ENCODE peak calls at places on chromosomes 12 and 14, in six cellular contexts. One of them, this sample, is unnamed.

GRCh38 chr14:103630364-103631108 is 1.5 kb downstream of the KLC1 start:
- DNase-seq in A549: no peak
- DNase-seq in endothelial cell of umbilical vein: peak
- DNase-seq in GM12878: no peak
- DNase-seq in HepG2: no peak
- DNase-seq in K562: no peak
- DNase-seq in this sample: no peak

GRCh38 chr14:29724991-29725390 is 202.7 kb downstream of the PRKD1 start:
- DNase-seq in A549: no peak
- DNase-seq in endothelial cell of umbilical vein: no peak
- DNase-seq in GM12878: no peak
- DNase-seq in HepG2: no peak
- DNase-seq in K562: no peak
- DNase-seq in this sample: no peak

GRCh38 chr12:15216036-15216889 is 5.0 kb downstream of the RERG start:
- DNase-seq in A549: no peak
- DNase-seq in endothelial cell of umbilical vein: no peak
- DNase-seq in GM12878: no peak
- DNase-seq in HepG2: no peak
- DNase-seq in K562: no peak
- DNase-seq in this sample: no peak

GRCh38 chr12:127450822-127451221 is 816.1 kb upstream of the TMEM132C start:
- DNase-seq in A549: no peak
- DNase-seq in endothelial cell of umbilical vein: no peak
- DNase-seq in GM12878: no peak
- DNase-seq in HepG2: no peak
- DNase-seq in K562: no peak
- DNase-seq in this sample: no peak

GRCh38 chr14:60317609-60318008 is 68.6 kb downstream of the PPM1A start:
- DNase-seq in A549: no peak
- DNase-seq in endothelial cell of umbilical vein: peak
- DNase-seq in GM12878: no peak
- DNase-seq in HepG2: no peak
- DNase-seq in K562: no peak
- DNase-seq in this sample: no peak

GRCh38 chr14:21039059-21039422 is 3.1 kb upstream of the RNASE7 start:
- DNase-seq in A549: no peak
- DNase-seq in endothelial cell of umbilical vein: peak
- DNase-seq in GM12878: no peak
- DNase-seq in HepG2: peak
- DNase-seq in K562: no peak
- DNase-seq in this sample: no peak

GRCh38 chr12:115481141-115481540 is 796.4 kb downstream of the MED13L start:
- DNase-seq in A549: no peak
- DNase-seq in endothelial cell of umbilical vein: no peak
- DNase-seq in GM12878: peak
- DNase-seq in HepG2: peak
- DNase-seq in K562: no peak
- DNase-seq in this sample: no peak

GRCh38 chr12:80053048-80053790 is 46.1 kb upstream of the OTOGL start:
- DNase-seq in A549: no peak
- DNase-seq in endothelial cell of umbilical vein: peak
- DNase-seq in GM12878: no peak
- DNase-seq in HepG2: no peak
- DNase-seq in K562: no peak
- DNase-seq in this sample: no peak

GRCh38 chr12:40792792-40793386 is 100.7 kb downstream of the CNTN1 start:
- DNase-seq in A549: no peak
- DNase-seq in endothelial cell of umbilical vein: no peak
- DNase-seq in GM12878: no peak
- DNase-seq in HepG2: no peak
- DNase-seq in K562: no peak
- DNase-seq in this sample: no peak

GRCh38 chr12:1093166-1093751 is 102.2 kb downstream of the ERC1 start:
- DNase-seq in A549: peak
- DNase-seq in endothelial cell of umbilical vein: peak
- DNase-seq in GM12878: no peak
- DNase-seq in HepG2: peak
- DNase-seq in K562: peak
- DNase-seq in this sample: peak

GRCh38 chr14:96039633-96040311 is 610 bp downstream of the C14orf132 start:
- DNase-seq in A549: peak
- DNase-seq in endothelial cell of umbilical vein: peak
- DNase-seq in GM12878: no peak
- DNase-seq in HepG2: no peak
- DNase-seq in K562: no peak
- DNase-seq in this sample: no peak

GRCh38 chr12:47343684-47344567 is 264.2 kb upstream of the AMIGO2 start:
- DNase-seq in A549: no peak
- DNase-seq in endothelial cell of umbilical vein: peak
- DNase-seq in GM12878: no peak
- DNase-seq in HepG2: no peak
- DNase-seq in K562: no peak
- DNase-seq in this sample: no peak

GRCh38 chr12:128863957-128864356 is 10.7 kb downstream of the GLT1D1 start:
- DNase-seq in A549: no peak
- DNase-seq in endothelial cell of umbilical vein: no peak
- DNase-seq in GM12878: no peak
- DNase-seq in HepG2: no peak
- DNase-seq in K562: no peak
- DNase-seq in this sample: no peak

GRCh38 chr14:34718750-34719304 is 4.4 kb upstream of the CFL2 start:
- DNase-seq in A549: no peak
- DNase-seq in endothelial cell of umbilical vein: no peak
- DNase-seq in GM12878: no peak
- DNase-seq in HepG2: no peak
- DNase-seq in K562: no peak
- DNase-seq in this sample: no peak

GRCh38 chr14:74405663-74406062 is 20.3 kb downstream of the SYNDIG1L start:
- DNase-seq in A549: no peak
- DNase-seq in endothelial cell of umbilical vein: no peak
- DNase-seq in GM12878: no peak
- DNase-seq in HepG2: no peak
- DNase-seq in K562: no peak
- DNase-seq in this sample: no peak

GRCh38 chr14:105909046-105909827 is 382.9 kb downstream of the TMEM121 start:
- DNase-seq in A549: no peak
- DNase-seq in endothelial cell of umbilical vein: no peak
- DNase-seq in GM12878: no peak
- DNase-seq in HepG2: no peak
- DNase-seq in K562: no peak
- DNase-seq in this sample: no peak

GRCh38 chr14:105908006-105908405 is 381.6 kb downstream of the TMEM121 start:
- DNase-seq in A549: no peak
- DNase-seq in endothelial cell of umbilical vein: no peak
- DNase-seq in GM12878: no peak
- DNase-seq in HepG2: no peak
- DNase-seq in K562: no peak
- DNase-seq in this sample: no peak

GRCh38 chr14:105907276-105907675 is 380.9 kb downstream of the TMEM121 start:
- DNase-seq in A549: no peak
- DNase-seq in endothelial cell of umbilical vein: no peak
- DNase-seq in GM12878: no peak
- DNase-seq in HepG2: no peak
- DNase-seq in K562: no peak
- DNase-seq in this sample: no peak

GRCh38 chr14:105910426-105910825 is 384.0 kb downstream of the TMEM121 start:
- DNase-seq in A549: no peak
- DNase-seq in endothelial cell of umbilical vein: no peak
- DNase-seq in GM12878: no peak
- DNase-seq in HepG2: no peak
- DNase-seq in K562: no peak
- DNase-seq in this sample: no peak

DNA sequence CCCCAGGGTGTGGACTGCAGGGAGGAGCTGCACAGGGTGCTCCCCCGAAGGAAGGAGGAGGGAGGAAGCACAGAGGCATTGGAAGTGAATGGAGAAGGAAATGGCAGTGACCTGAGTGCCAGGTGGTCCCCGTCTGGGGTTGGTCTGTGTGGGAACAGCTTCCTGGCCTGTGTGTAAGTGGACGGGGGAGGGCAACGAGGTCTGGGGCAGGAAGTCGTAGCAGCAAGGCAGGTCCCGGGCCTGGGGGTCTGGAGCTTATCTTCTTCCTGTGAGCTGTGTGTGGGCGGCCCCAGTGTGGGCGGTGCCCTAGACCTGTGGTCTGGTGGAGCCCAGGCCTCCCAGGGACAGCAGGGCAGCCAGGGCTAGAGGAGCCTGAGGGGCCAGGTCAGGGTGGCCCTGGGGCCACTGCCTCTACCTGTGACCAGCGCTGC is 382.1 kb downstream of the TMEM121 start:
- DNase-seq in A549: no peak
- DNase-seq in endothelial cell of umbilical vein: no peak
- DNase-seq in GM12878: no peak
- DNase-seq in HepG2: no peak
- DNase-seq in K562: no peak
- DNase-seq in this sample: peak
- TF ChIP-seq MAX in A549: no peak
- TF ChIP-seq MAX in endothelial cell of umbilical vein: no peak
- TF ChIP-seq MAX in GM12878: no peak
- TF ChIP-seq MAX in HepG2: no peak
- TF ChIP-seq MAX in K562: no peak
- TF ChIP-seq MAX in this sample: peak

GRCh38 chr12:122228092-122228491 is 2.2 kb upstream of the DIABLO start:
- DNase-seq in A549: no peak
- DNase-seq in endothelial cell of umbilical vein: no peak
- DNase-seq in GM12878: no peak
- DNase-seq in HepG2: no peak
- DNase-seq in K562: no peak
- DNase-seq in this sample: no peak

GRCh38 chr12:122226366-122227222 is 742 bp upstream of the DIABLO start:
- DNase-seq in A549: no peak
- DNase-seq in endothelial cell of umbilical vein: no peak
- DNase-seq in GM12878: no peak
- DNase-seq in HepG2: no peak
- DNase-seq in K562: no peak
- DNase-seq in this sample: no peak

GRCh38 chr12:122225683-122226365 is at the start of gene DIABLO:
- DNase-seq in A549: peak
- DNase-seq in endothelial cell of umbilical vein: peak
- DNase-seq in GM12878: peak
- DNase-seq in HepG2: peak
- DNase-seq in K562: peak
- DNase-seq in this sample: peak

GRCh38 chr12:122230798-122231197 is 4.9 kb upstream of the DIABLO start:
- DNase-seq in A549: no peak
- DNase-seq in endothelial cell of umbilical vein: no peak
- DNase-seq in GM12878: no peak
- DNase-seq in HepG2: no peak
- DNase-seq in K562: no peak
- DNase-seq in this sample: no peak

DNA sequence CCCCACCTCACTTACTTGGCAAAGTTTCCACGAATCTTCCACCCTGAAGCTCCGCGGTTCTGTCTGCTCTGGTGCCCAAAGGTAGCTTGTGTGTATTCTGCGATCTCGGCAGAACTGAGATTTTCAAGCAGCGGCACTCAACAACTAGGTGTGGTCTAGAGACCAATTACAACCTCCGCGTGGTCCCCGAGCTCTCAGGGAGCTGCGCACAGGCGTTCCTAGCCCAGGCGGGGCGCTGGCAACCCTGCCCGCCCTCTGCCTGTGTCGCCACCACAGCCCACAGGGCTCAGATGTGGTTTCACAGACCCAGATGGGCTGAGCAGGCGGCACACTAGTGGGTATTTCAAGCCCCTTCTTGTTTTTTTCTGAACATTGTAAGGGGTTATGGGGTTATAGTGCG is 1.5 kb upstream of the DIABLO start:
- DNase-seq in A549: no peak
- DNase-seq in endothelial cell of umbilical vein: no peak
- DNase-seq in GM12878: no peak
- DNase-seq in HepG2: no peak
- DNase-seq in K562: no peak
- DNase-seq in this sample: no peak
- TF ChIP-seq MYC in A549: no peak
- TF ChIP-seq MYC in endothelial cell of umbilical vein: no peak
- TF ChIP-seq MYC in GM12878: no peak
- TF ChIP-seq MYC in HepG2: no peak
- TF ChIP-seq MYC in K562: no peak
- TF ChIP-seq MYC in this sample: no peak

DNA sequence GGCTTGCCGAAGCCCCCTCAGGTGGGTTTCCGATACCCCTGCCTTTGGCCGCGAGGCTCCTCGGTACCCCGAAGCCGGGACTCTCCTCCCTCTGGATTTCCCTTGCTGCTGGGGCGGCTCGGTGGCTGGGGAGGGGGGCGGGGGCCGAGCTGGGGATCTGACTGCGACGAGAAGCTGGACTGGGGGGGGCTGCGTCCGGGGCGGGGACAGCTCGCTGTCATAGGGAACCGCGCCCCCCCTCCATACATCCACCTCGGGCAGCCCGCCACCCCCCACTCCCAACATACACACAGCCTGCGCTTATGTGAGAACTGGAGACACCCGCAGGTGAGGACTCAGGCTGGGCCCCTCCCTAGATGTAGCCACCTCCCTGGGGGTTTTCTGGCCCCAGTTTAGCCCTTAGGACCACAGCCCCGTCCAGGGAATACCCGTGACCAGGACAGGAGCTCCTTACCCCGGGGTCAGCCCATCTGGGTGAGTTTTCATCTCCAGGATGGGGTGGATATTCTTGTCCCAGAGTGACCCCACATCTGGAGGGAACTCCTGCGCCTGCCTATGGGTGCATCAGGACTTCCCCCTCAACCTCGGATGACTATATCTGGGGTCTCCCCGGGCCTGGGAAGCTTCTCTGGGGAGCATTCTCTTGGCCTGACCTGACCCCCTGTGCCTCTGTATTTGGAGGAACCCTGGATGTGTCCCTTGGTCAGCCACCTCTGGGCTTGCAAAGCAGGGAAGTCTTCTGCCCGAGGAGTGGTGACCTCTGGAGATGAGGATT is 687 bp downstream of the ASIC1 start:
- DNase-seq in A549: no peak
- DNase-seq in endothelial cell of umbilical vein: no peak
- DNase-seq in GM12878: no peak
- DNase-seq in HepG2: no peak
- DNase-seq in K562: no peak
- DNase-seq in this sample: peak
- H3K4me3 ChIP-seq in A549: peak
- H3K4me3 ChIP-seq in endothelial cell of umbilical vein: peak
- H3K4me3 ChIP-seq in GM12878: no peak
- H3K4me3 ChIP-seq in HepG2: peak
- H3K4me3 ChIP-seq in K562: peak
- H3K4me3 ChIP-seq in this sample: peak

GRCh38 chr12:92365836-92366235 is 220.2 kb upstream of the BTG1 start:
- DNase-seq in A549: no peak
- DNase-seq in endothelial cell of umbilical vein: no peak
- DNase-seq in GM12878: no peak
- DNase-seq in HepG2: no peak
- DNase-seq in K562: no peak
- DNase-seq in this sample: no peak

GRCh38 chr12:92362785-92363184 is 217.1 kb upstream of the BTG1 start:
- DNase-seq in A549: no peak
- DNase-seq in endothelial cell of umbilical vein: no peak
- DNase-seq in GM12878: peak
- DNase-seq in HepG2: no peak
- DNase-seq in K562: no peak
- DNase-seq in this sample: no peak

GRCh38 chr12:92362109-92362508 is 216.5 kb upstream of the BTG1 start:
- DNase-seq in A549: no peak
- DNase-seq in endothelial cell of umbilical vein: no peak
- DNase-seq in GM12878: no peak
- DNase-seq in HepG2: no peak
- DNase-seq in K562: no peak
- DNase-seq in this sample: no peak

GRCh38 chr12:92365333-92365732 is 219.7 kb upstream of the BTG1 start:
- DNase-seq in A549: no peak
- DNase-seq in endothelial cell of umbilical vein: no peak
- DNase-seq in GM12878: peak
- DNase-seq in HepG2: no peak
- DNase-seq in K562: no peak
- DNase-seq in this sample: no peak

GRCh38 chr12:92363295-92364146 is 217.9 kb upstream of the BTG1 start:
- DNase-seq in A549: no peak
- DNase-seq in endothelial cell of umbilical vein: peak
- DNase-seq in GM12878: peak
- DNase-seq in HepG2: no peak
- DNase-seq in K562: peak
- DNase-seq in this sample: no peak
- TF ChIP-seq MAX in A549: no peak
- TF ChIP-seq MAX in endothelial cell of umbilical vein: no peak
- TF ChIP-seq MAX in GM12878: peak
- TF ChIP-seq MAX in HepG2: no peak
- TF ChIP-seq MAX in K562: peak
- TF ChIP-seq MAX in this sample: no peak

This sample was measured in NB4.